ENCODE peak calls at places on chromosomes 13 and 19, in six cellular contexts. Q, L, Y, B, O and P are unnamed samples.

GRCh38 chr19:18496167-18496979 is 25.5 kb downstream of the ELL start:
- DNase-seq in O (peak; percentile 62), B (no peak), Y (peak; percentile 43), Q (no peak), L (no peak), P (no peak)

GRCh38 chr13:111095031-111095840 is 19.9 kb upstream of the ARHGEF7 start:
- DNase-seq in Y (no peak), O (no peak), L (no peak), B (peak; percentile 73), Q (no peak), P (no peak)

GRCh38 chr19:10290876-10291553 is 1.3 kb downstream of the ICAM5 start:
- DNase-seq in Y (peak; percentile 54), O (peak; percentile 67), L (peak; percentile 40), B (no peak), Q (no peak), P (no peak)

GRCh38 chr19:30358319-30358718 is 13.9 kb upstream of the ZNF536 start:
- DNase-seq in B (no peak), Q (no peak), L (no peak), Y (no peak), O (no peak), P (no peak)

GRCh38 chr13:97282705-97283104 is 60.6 kb downstream of the MBNL2 start:
- DNase-seq in Q (no peak), Y (no peak), L (no peak), O (no peak), B (no peak), P (no peak)

GRCh38 chr13:35720690-35721554 is 244.4 kb upstream of the MAB21L1 start:
- DNase-seq in Q (no peak), O (no peak), L (peak; percentile 53), Y (peak; percentile 71), B (no peak), P (no peak)

GRCh38 chr13:102718746-102719145 is 23.9 kb upstream of the METTL21C start:
- DNase-seq in Y (no peak), B (no peak), O (peak; percentile 55), Q (no peak), L (no peak), P (no peak)

GRCh38 chr13:53015044-53015443 is 13.6 kb upstream of the OLFM4 start:
- DNase-seq in Q (no peak), Y (no peak), B (no peak), O (no peak), L (no peak), P (no peak)

GRCh38 chr19:12628040-12629022 is 17.6 kb downstream of the ZNF791 start:
- DNase-seq in Q (no peak), B (no peak), L (peak; percentile 49), Y (no peak), O (no peak), P (no peak)

GRCh38 chr19:11164879-11165406 is 9.4 kb upstream of the SPC24 start:
- DNase-seq in O (peak; percentile 80), Y (peak; percentile 97), Q (no peak), B (peak; percentile 92), L (peak; percentile 93), P (peak; percentile 75)

DNA sequence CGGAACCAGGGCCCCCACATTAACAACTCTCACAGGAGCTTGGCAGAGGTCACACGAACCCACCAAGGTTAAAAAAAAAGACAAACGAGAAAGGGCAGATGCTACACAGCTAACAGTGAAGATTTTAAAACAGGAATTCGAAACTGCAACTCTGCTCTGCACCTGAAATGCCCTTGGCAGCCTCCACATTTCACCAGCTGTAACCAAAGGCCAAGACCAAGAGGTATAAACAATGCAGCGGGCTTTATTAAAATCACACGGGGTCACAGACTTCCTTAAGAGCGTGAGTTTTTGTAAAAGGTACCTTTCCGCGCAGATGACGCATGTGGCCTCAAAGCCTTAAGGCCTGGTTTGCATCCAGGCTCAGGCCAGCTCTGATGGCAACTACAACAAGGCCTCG is 88.2 kb downstream of the STK24 start:
- DNase-seq in L (no peak), Q (no peak), B (no peak), O (no peak), Y (no peak), P (no peak)
- H3K4me3 ChIP-seq in L (no peak overlapping the region), Q (no peak overlapping the region), B (no peak overlapping the region), O (no peak overlapping the region), Y (no peak overlapping the region), P (no peak overlapping the region)

GRCh38 chr13:101451641-101452040 is 834 bp upstream of the ITGBL1 start:
- DNase-seq in Y (no peak), Q (no peak), O (no peak), L (peak; percentile 6), B (no peak), P (no peak)

GRCh38 chr13:101453784-101454201 is 1.3 kb downstream of the ITGBL1 start:
- DNase-seq in Q (no peak), B (peak; percentile 78), Y (peak; percentile 5), O (no peak), L (no peak), P (no peak)

GRCh38 chr13:101454767-101455166 is 2.3 kb downstream of the ITGBL1 start:
- DNase-seq in B (no peak), L (peak; percentile 11), Y (peak; percentile 3), O (no peak), Q (no peak), P (no peak)

GRCh38 chr13:101450749-101451130 is 1.7 kb upstream of the ITGBL1 start:
- DNase-seq in O (no peak), L (no peak), Y (no peak), Q (no peak), B (no peak), P (no peak)

GRCh38 chr13:101452519-101453485 is at the start of gene ITGBL1:
- DNase-seq in O (peak; percentile 72), B (peak; percentile 80), Q (no peak), L (peak; percentile 50), Y (peak; percentile 8), P (no peak)
- H3K4me3 ChIP-seq in O (peak within 1 kb of the TSS; percentile 69), B (peak within 1 kb of the TSS; percentile 63), Q (peak within 1 kb of the TSS; percentile 86), L (peak within 1 kb of the TSS; percentile 90), Y (no peak within 1 kb of the TSS), P (peak within 1 kb of the TSS; percentile 54)

GRCh38 chr13:33352520-33352919 is 67.0 kb upstream of the STARD13 start:
- DNase-seq in Q (no peak), B (no peak), L (no peak), O (no peak), Y (no peak), P (no peak)

GRCh38 chr13:33349314-33349995 is 63.9 kb upstream of the STARD13 start:
- DNase-seq in Q (no peak), O (no peak), B (peak; percentile 76), L (no peak), Y (no peak), P (no peak)

GRCh38 chr13:33352023-33352422 is 66.5 kb upstream of the STARD13 start:
- DNase-seq in B (no peak), Y (no peak), L (no peak), O (no peak), Q (no peak), P (no peak)

GRCh38 chr13:33349996-33350826 is 64.7 kb upstream of the STARD13 start:
- DNase-seq in B (peak; percentile 89), Q (no peak), Y (peak; percentile 57), O (no peak), L (peak; percentile 47), P (no peak)

GRCh38 chr13:33351324-33351723 is 65.8 kb upstream of the STARD13 start:
- DNase-seq in L (peak; percentile 50), B (no peak), Q (no peak), O (no peak), Y (peak; percentile 69), P (no peak)
- H3K4me3 ChIP-seq in L (no peak overlapping the region), B (no peak overlapping the region), Q (no peak overlapping the region), O (no peak overlapping the region), Y (no peak overlapping the region), P (no peak overlapping the region)

DNA sequence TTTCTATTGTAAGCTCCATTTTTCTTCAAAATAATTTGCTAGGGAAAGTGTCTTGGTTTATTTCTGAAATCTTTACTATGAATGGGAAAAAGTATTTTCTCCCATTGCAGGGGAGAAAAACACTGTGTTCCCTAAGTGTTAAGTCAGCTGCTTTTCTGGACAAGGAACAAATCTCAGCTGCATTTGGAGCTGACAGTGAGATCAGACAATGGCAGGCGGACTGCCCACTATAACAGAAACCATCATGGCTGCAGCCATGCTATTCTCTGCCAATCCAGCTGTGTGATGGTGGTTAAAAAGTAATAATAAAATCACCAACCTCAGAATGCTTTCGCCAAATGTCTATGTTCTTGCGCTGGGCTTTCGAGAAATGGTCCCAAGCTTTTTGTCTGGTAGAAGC is 302.7 kb downstream of the DNAJC15 start:
- DNase-seq in B (no peak), Q (no peak), O (no peak), L (no peak), Y (no peak), P (no peak)
- H3K4me3 ChIP-seq in B (no peak overlapping the region), Q (no peak overlapping the region), O (no peak overlapping the region), L (no peak overlapping the region), Y (no peak overlapping the region), P (no peak overlapping the region)